ENCODE peak calls at places on chromosome 2, in six cellular contexts. F is fibroblast of the conjunctiva; V is activated T-helper 1 cell treated with anti-CD3 and anti-CD28 coated beads, Interleukin-2, amount 50 U/mL, for 16 hours; L is GM12891; T is kidney tubule cell; I is HEK293T. H is an unnamed sample.

GRCh38 chr2:233419626-233420431 is 65.5 kb downstream of the DGKD start:
- DNase-seq in F (no peak), V (no peak), L (no peak), T (no peak), I (no peak), H (no peak)

GRCh38 chr2:3547915-3548314 is 10.2 kb downstream of the RNASEH1 start:
- DNase-seq in F (no peak), V (no peak), L (no peak), T (peak; percentile 22), I (no peak), H (no peak)

GRCh38 chr2:171416009-171416926 is 17.5 kb downstream of the METTL8 start:
- DNase-seq in F (peak; percentile 94), V (peak; percentile 65), L (peak; percentile 30), T (peak; percentile 97), I (peak; percentile 72), H (peak; percentile 53)

GRCh38 chr2:111897630-111897923 is 830 bp upstream of the MERTK start:
- DNase-seq in F (no peak), V (no peak), L (no peak), T (no peak), I (no peak), H (no peak)

GRCh38 chr2:150909613-150910012 is 352.1 kb downstream of the RBM43 start:
- DNase-seq in F (no peak), V (no peak), L (no peak), T (no peak), I (no peak), H (no peak)

GRCh38 chr2:170162261-170162612 is 15.7 kb upstream of the MYO3B start:
- DNase-seq in F (no peak), V (no peak), L (no peak), T (peak; percentile 96), I (no peak), H (no peak)

GRCh38 chr2:25035537-25036220 is 6.2 kb upstream of the EFR3B start:
- DNase-seq in F (no peak), V (no peak), L (no peak), T (no peak), I (no peak), H (no peak)

GRCh38 chr2:11540996-11541692 is 7.3 kb downstream of the GREB1 start:
- DNase-seq in F (no peak), V (no peak), L (no peak), T (no peak), I (no peak), H (no peak)

GRCh38 chr2:226002438-226002837 is 602.9 kb downstream of the NYAP2 start:
- DNase-seq in F (peak; percentile 47), V (no peak), L (no peak), T (peak; percentile 93), I (no peak), H (no peak)

GRCh38 chr2:157868993-157869392 is 7.1 kb downstream of the ACVR1 start:
- DNase-seq in F (no peak), V (no peak), L (no peak), T (no peak), I (no peak), H (no peak)